ENCODE peak calls at places on chromosomes 11 and 22, in ten cellular contexts. N is tibial nerve, O is suprapubic skin, J is A549, W is IMR-90, C is heart left ventricle, X is uterus, V is H1, F is ovary, P is stomach. K is an unnamed sample.

GRCh38 chr11:126307706-126308105 is 3.8 kb downstream of the DCPS start:
- DNase-seq in N (no peak), O (no peak), J (peak), W (peak), C (no peak), X (no peak), V (peak), F (no peak), P (no peak), K (no peak)

GRCh38 chr11:71543866-71544265 is 4.4 kb upstream of the KRTAP5-9 start:
- DNase-seq in N (no peak), O (no peak), J (no peak), W (no peak), C (no peak), X (no peak), V (no peak), F (no peak), P (no peak), K (no peak)

GRCh38 chr11:35165416-35166368 is 26.7 kb downstream of the CD44 start:
- DNase-seq in N (no peak), O (no peak), J (peak), W (peak), C (no peak), X (no peak), V (no peak), F (no peak), P (peak), K (no peak)

GRCh38 chr22:46073683-46074504 is 76.4 kb upstream of the PPARA start:
- DNase-seq in N (peak), O (peak), J (no peak), W (peak), C (peak), X (peak), V (no peak), F (peak), P (peak), K (no peak)

GRCh38 chr11:110056956-110057355 is 36.2 kb upstream of the ZC3H12C start:
- DNase-seq in N (no peak), O (no peak), J (no peak), W (no peak), C (no peak), X (no peak), V (no peak), F (no peak), P (no peak), K (no peak)

GRCh38 chr11:125871391-125872137 is 15.9 kb upstream of the HYLS1 start:
- DNase-seq in N (no peak), O (no peak), J (peak), W (peak), C (no peak), X (no peak), V (peak), F (no peak), P (peak), K (no peak)

GRCh38 chr22:25644122-25644521 is 79.6 kb downstream of the GRK3 start:
- DNase-seq in N (no peak), O (no peak), J (no peak), W (peak), C (peak), X (no peak), V (no peak), F (no peak), P (no peak), K (no peak)

GRCh38 chr22:23181763-23182288 is 1.5 kb downstream of the BCR start:
- DNase-seq in N (no peak), O (no peak), J (no peak), W (no peak), C (no peak), X (no peak), V (no peak), F (no peak), P (no peak), K (no peak)

GRCh38 chr11:12137938-12138731 is 27.7 kb downstream of the MICAL2 start:
- DNase-seq in N (no peak), O (no peak), J (peak), W (peak), C (no peak), X (peak), V (no peak), F (no peak), P (no peak), K (no peak)

GRCh38 chr11:118132385-118133151 is 20.1 kb downstream of the SCN4B start:
- DNase-seq in N (no peak), O (no peak), J (no peak), W (no peak), C (no peak), X (no peak), V (no peak), F (no peak), P (peak), K (no peak)

GRCh38 chr22:33896801-33897620 is 23.3 kb downstream of the LARGE1 start:
- DNase-seq in N (no peak), O (no peak), J (no peak), W (peak), C (no peak), X (no peak), V (no peak), F (no peak), P (no peak), K (no peak)

GRCh38 chr22:38871360-38872171 is 450 bp downstream of the CBX6 start:
- DNase-seq in N (no peak), O (peak), J (peak), W (no peak), C (no peak), X (no peak), V (peak), F (peak), P (peak), K (no peak)

GRCh38 chr11:79199729-79200354 is 241.0 kb downstream of the TENM4 start:
- DNase-seq in N (no peak), O (no peak), J (no peak), W (no peak), C (no peak), X (no peak), V (no peak), F (no peak), P (no peak), K (no peak)

GRCh38 chr11:128464878-128465277 is 122.5 kb downstream of the ETS1 start:
- DNase-seq in N (no peak), O (no peak), J (no peak), W (no peak), C (no peak), X (no peak), V (no peak), F (no peak), P (no peak), K (peak)

GRCh38 chr22:20552450-20552894 is 45.1 kb downstream of the MED15 start:
- DNase-seq in N (peak), O (peak), J (no peak), W (peak), C (peak), X (peak), V (no peak), F (peak), P (peak), K (no peak)

GRCh38 chr11:95066721-95067041 is at the start of gene SRSF8:
- DNase-seq in N (no peak), O (no peak), J (no peak), W (no peak), C (no peak), X (no peak), V (no peak), F (no peak), P (no peak), K (no peak)

GRCh38 chr11:95068549-95068948 is 1.8 kb downstream of the SRSF8 start:
- DNase-seq in N (peak), O (peak), J (peak), W (peak), C (peak), X (peak), V (no peak), F (peak), P (peak), K (peak)

GRCh38 chr11:95067828-95068244 is 1.1 kb downstream of the SRSF8 start:
- DNase-seq in N (no peak), O (no peak), J (no peak), W (no peak), C (peak), X (no peak), V (no peak), F (no peak), P (no peak), K (peak)

GRCh38 chr11:95065336-95065735 is 1.4 kb upstream of the SRSF8 start:
- DNase-seq in N (no peak), O (no peak), J (no peak), W (no peak), C (no peak), X (no peak), V (no peak), F (no peak), P (no peak), K (no peak)

GRCh38 chr11:95067042-95067827 is 516 bp downstream of the SRSF8 start:
- DNase-seq in N (peak), O (peak), J (peak), W (peak), C (peak), X (peak), V (peak), F (peak), P (peak), K (peak)
- TF ChIP-seq POLR2A in N (peak), O (peak), J (peak), W (peak), C (peak), X (peak), V (peak), F (peak), P (peak), K (no peak)

GRCh38 chr11:122981388-122982264 is at the start of gene BSX:
- DNase-seq in N (no peak), O (peak), J (peak), W (peak), C (peak), X (no peak), V (peak), F (peak), P (peak), K (no peak)

GRCh38 chr11:122979815-122980656 is 1.6 kb downstream of the BSX start:
- DNase-seq in N (no peak), O (no peak), J (no peak), W (no peak), C (no peak), X (no peak), V (peak), F (no peak), P (no peak), K (no peak)

GRCh38 chr11:122979103-122979814 is 2.4 kb downstream of the BSX start:
- DNase-seq in N (no peak), O (no peak), J (no peak), W (no peak), C (no peak), X (no peak), V (peak), F (no peak), P (no peak), K (no peak)

GRCh38 chr11:122984186-122985011 is 2.8 kb upstream of the BSX start:
- DNase-seq in N (no peak), O (no peak), J (peak), W (no peak), C (no peak), X (no peak), V (peak), F (no peak), P (no peak), K (no peak)

DNA sequence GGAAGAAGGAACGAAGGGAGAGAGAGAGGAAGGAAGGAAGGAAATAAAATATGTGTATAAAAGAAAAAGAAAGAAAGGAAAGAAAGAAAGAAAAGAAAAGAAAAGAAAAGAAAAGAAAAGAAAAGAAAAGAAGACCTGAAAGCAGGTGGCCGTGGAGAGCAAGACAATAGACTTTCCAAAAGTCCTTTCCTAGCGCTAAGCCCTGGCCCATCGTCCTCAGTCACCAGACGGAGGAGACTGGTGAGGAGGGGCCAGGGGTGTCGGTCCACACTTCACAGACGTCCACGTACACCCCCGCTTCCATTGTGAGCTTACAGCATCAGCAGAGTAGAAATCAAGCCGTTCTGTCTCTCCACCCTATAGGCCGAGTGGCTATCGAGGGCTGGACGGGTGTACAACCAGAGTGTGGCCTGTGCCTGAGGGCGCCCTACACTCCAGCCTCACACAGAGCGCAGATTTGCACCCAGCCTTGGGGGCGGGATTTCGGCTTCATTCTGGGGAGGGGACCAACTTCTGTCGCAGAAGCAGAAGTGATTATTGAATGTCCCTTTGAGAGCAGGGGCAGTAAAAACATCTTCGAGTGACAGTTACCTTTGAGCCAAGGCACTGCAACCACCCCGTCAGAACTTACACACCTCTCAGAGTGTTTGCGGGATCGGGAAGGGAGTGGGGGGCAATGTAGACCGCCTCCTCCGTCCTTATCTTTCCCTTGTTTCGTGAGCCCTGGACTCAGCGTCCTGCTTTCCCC is 2.0 kb upstream of the BSX start:
- DNase-seq in N (no peak), O (no peak), J (no peak), W (no peak), C (no peak), X (no peak), V (peak), F (no peak), P (no peak), K (no peak)
- H3K4me3 ChIP-seq in N (peak), O (peak), J (peak), W (peak), C (peak), X (peak), V (peak), F (peak), P (peak), K (peak)

GRCh38 chr22:19042285-19043110 is 79.7 kb downstream of the DGCR2 start:
- DNase-seq in N (no peak), O (peak), J (no peak), W (no peak), C (no peak), X (no peak), V (no peak), F (no peak), P (no peak), K (no peak)

GRCh38 chr22:19039448-19039780 is 82.8 kb downstream of the DGCR2 start:
- DNase-seq in N (no peak), O (no peak), J (no peak), W (no peak), C (no peak), X (no peak), V (no peak), F (no peak), P (no peak), K (no peak)

GRCh38 chr22:19039796-19040580 is 82.2 kb downstream of the DGCR2 start:
- DNase-seq in N (no peak), O (peak), J (no peak), W (no peak), C (no peak), X (no peak), V (no peak), F (no peak), P (no peak), K (no peak)

GRCh38 chr22:19041403-19042074 is 80.7 kb downstream of the DGCR2 start:
- DNase-seq in N (no peak), O (peak), J (no peak), W (no peak), C (no peak), X (no peak), V (no peak), F (no peak), P (no peak), K (no peak)

GRCh38 chr22:19040581-19041402 is 81.4 kb downstream of the DGCR2 start:
- DNase-seq in N (no peak), O (peak), J (no peak), W (no peak), C (no peak), X (no peak), V (no peak), F (no peak), P (no peak), K (no peak)
- TF ChIP-seq POLR2A in N (no peak), O (no peak), J (no peak), W (no peak), C (no peak), X (no peak), V (no peak), F (no peak), P (no peak), K (no peak)

DNA sequence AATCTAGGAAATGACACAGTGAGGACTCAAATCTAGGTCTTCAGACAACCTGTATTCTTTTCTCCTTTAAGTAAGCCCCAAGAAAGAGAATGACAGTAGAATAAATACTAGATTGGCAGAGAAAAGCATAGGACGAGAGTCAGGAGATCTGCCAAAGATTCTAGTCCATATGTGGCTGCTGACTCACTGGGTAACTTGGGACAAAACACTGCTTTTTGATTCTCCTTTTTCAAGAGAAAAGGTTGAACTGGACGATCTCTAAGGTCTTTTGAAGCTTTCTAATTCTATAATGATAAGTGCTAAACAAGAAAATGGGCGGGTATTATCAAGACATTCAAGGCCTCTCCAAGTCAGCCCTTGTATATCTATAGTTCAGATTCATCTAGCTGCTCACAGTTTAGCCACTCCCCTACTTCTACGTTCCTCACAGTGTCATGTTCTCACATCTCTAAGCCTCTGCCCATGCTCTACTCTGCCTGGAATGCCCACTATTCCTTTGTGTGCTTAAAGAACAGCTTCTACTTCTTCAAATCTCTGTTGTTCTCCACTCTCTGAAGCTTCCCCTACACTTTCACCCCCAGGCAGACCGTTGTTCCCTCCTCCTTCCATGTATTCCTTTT is 53.0 kb downstream of the RELT start:
- DNase-seq in N (no peak), O (no peak), J (no peak), W (peak), C (no peak), X (no peak), V (no peak), F (no peak), P (no peak), K (no peak)
- H3K4me3 ChIP-seq in N (no peak), O (no peak), J (no peak), W (no peak), C (no peak), X (no peak), V (no peak), F (no peak), P (no peak), K (no peak)

DNA sequence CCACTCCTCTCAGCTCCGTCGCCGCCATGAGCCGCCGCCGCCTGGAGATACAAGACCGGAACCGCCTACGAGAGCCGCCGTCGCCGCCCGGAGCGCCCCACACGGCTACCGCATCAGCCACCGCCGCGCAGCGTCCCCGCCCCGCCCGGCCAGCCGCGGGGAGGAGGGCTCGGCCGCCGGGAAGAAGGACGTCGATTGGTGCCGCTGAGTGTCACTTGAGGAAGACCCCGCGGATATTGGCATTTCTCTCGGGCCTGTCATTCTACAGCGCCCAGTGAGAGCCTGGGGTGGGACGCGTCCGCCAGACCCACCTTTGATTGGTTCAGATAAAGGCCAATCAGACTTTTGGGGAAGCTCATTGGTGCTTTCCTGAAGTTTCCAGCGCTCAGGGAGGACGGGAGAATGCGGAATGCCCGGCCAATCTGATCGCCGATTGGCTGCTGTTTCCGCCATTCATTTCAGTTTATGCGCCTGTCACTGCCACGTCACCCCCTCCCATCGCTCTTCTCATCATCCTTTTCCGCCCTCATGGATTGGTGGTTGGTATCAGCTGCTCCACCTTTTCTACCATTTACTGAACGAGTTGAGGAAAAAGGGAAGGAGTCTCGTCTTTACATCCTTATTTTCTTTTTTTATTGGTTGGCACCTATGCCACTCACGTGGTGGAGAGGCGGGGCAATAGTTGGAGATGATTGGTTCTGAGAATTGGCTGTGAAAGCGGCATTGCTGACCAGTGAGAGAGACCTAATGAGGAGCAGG is at the start of gene OSBP:
- DNase-seq in N (peak), O (peak), J (peak), W (peak), C (peak), X (peak), V (peak), F (peak), P (peak), K (peak)
- TF ChIP-seq POLR2A in N (peak), O (peak), J (peak), W (peak), C (peak), X (peak), V (no peak), F (peak), P (no peak), K (peak)

DNA sequence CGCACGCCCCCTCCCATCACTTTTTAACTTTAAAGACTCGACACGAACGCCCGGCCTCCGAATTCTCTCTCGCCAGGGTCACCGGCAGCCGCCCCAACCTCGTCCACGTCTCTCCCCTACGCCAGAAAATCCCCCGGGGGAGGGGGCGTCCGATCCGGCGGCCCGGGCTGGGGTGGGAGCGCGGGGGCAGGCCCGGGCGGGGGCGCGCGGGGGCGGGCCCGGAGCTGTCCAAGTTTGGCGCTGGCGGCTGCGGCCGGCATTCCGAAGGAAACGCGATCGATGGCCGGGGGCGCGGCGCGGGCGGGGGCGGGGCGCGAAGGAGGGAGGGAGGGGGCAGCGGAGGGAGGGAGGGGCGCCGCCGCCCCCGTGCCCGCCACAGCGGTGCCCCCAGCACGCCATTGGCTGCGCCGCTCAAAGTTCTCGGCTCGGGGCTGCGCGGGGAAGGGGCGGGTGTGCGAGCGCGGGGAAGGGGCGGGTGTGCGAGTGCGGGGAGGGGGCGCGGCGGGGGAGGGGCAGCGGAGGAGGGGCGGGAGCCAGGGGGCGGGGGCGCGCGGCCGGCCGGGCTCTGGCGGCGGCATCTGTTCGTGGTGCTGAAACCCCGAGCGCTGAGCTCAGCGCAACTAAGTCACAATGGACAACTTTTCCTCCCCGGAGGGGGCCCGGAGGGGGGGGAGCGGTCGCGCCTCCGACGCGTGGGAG is 2.4 kb downstream of the PHF21B start:
- DNase-seq in N (no peak), O (no peak), J (peak), W (peak), C (no peak), X (peak), V (peak), F (peak), P (no peak), K (no peak)
- H3K4me3 ChIP-seq in N (peak), O (peak), J (peak), W (no peak), C (peak), X (peak), V (peak), F (peak), P (peak), K (peak)

DNA sequence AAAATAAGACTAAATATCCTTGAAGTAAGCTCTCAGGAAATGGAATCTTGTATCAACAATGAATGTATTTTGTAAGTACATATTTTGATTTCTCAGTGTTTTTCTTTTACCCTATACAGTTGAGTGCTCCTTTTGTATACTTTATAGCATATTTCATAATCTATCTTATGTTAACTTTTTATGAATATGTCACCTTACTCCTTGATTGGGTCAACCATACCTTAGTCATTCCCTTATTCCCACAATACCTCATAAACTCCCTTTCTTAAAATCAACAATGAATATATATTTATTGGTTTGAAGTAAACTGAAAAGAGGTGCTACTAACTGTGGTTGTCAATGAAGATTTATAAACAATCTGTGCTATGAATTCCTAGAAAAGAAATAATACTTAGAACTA is 686.2 kb downstream of the METTL15 start:
- DNase-seq in N (no peak), O (no peak), J (no peak), W (peak), C (no peak), X (no peak), V (no peak), F (no peak), P (no peak), K (no peak)
- TF ChIP-seq POLR2A in N (no peak), O (no peak), J (no peak), W (no peak), C (no peak), X (no peak), V (no peak), F (no peak), P (no peak), K (no peak)